ENCODE peak calls at places on chromosomes 12 and 14, in six cellular contexts. S, A, M, G, O and F are unnamed samples.
A peak's percentile ranks its signal among the peaks of the same experiment; 100 is the strongest.

GRCh38 chr12:93079976-93080375 is 150.9 kb upstream of the EEA1 start:
- DNase-seq in A (no peak), S (no peak), G (no peak), M (no peak), O (no peak), F (no peak)

GRCh38 chr12:76346798-76347420 is 1.3 kb downstream of the BBS10 start:
- DNase-seq in M (no peak), S (peak; percentile 75), G (no peak), O (peak; percentile 70), A (peak; percentile 36), F (no peak)

GRCh38 chr12:105294164-105294563 is 36.3 kb upstream of the C12orf75 start:
- DNase-seq in A (no peak), M (no peak), S (no peak), G (no peak), O (no peak), F (no peak)

GRCh38 chr14:23148596-23149249 is 29.7 kb upstream of the CEBPE start:
- DNase-seq in S (no peak), M (no peak), A (no peak), G (no peak), O (peak; percentile 38), F (no peak)

GRCh38 chr12:75954076-75954475 is 77.5 kb downstream of the PHLDA1 start:
- DNase-seq in A (peak; percentile 11), M (no peak), G (no peak), O (peak; percentile 98), S (no peak), F (no peak)

GRCh38 chr14:89401241-89401640 is 15.8 kb downstream of the FOXN3 start:
- DNase-seq in G (no peak), A (no peak), M (no peak), O (no peak), S (no peak), F (peak; percentile 22)

GRCh38 chr12:65389436-65389835 is 111.0 kb downstream of the MSRB3 start:
- DNase-seq in S (no peak), A (no peak), G (no peak), M (no peak), O (no peak), F (no peak)

GRCh38 chr12:26953447-26953846 is 15.2 kb downstream of the FGFR1OP2 start:
- DNase-seq in A (no peak), M (no peak), G (no peak), O (peak; percentile 16), S (no peak), F (no peak)

GRCh38 chr12:79858518-79858917 is 76.4 kb downstream of the PPP1R12A start:
- DNase-seq in S (no peak), G (no peak), M (no peak), O (peak; percentile 35), A (no peak), F (no peak)

GRCh38 chr14:101359221-101360044 is 201.9 kb upstream of the DIO3 start:
- DNase-seq in G (peak; percentile 84), O (peak; percentile 22), A (no peak), S (no peak), M (no peak), F (no peak)

GRCh38 chr14:30193791-30194407 is 266.3 kb upstream of the PRKD1 start:
- DNase-seq in S (no peak), O (peak; percentile 93), A (no peak), G (no peak), M (no peak), F (no peak)

GRCh38 chr14:38992067-38992835 is 110.8 kb downstream of the SEC23A start:
- DNase-seq in G (no peak), M (no peak), S (no peak), A (no peak), O (peak; percentile 11), F (no peak)

GRCh38 chr12:38983117-38983571 is 77.8 kb upstream of the CPNE8 start:
- DNase-seq in A (no peak), S (no peak), O (no peak), M (no peak), G (no peak), F (no peak)

GRCh38 chr12:120677765-120678473 is 9.0 kb upstream of the MLEC start:
- DNase-seq in A (peak; percentile 60), G (no peak), M (no peak), S (peak; percentile 59), O (peak; percentile 13), F (no peak)

GRCh38 chr12:128323526-128323925 is 56.6 kb downstream of the TMEM132C start:
- DNase-seq in A (no peak), S (no peak), M (no peak), G (no peak), O (no peak), F (no peak)

GRCh38 chr12:117343296-117343695 is 18.1 kb downstream of the NOS1 start:
- DNase-seq in M (no peak), A (peak; percentile 83), O (no peak), G (no peak), S (no peak), F (no peak)

DNA sequence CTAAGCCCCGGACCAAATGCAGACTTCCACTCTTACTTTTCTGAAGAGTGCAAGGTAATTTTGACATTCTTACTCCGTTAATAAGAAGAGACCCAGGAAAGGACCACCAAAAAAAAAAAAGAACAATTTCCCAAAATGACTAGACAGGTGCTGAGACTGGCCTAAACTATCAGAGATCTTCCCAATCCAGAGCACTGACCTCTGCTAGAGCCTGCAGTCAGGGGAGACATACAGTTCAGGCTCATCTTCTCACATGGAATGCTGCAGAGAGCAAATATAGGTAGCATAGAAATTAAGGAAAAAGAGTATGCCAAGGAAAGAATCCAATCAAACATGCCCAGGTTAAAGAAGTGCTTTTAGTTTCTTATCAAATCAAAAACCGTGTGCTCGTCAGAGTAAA is 148.9 kb upstream of the SLCO1C1 start:
- DNase-seq in S (no peak), G (no peak), M (no peak), A (no peak), O (no peak), F (no peak)
- H3K27ac ChIP-seq in S (no peak overlapping the region), G (no peak overlapping the region), M (no peak overlapping the region), A (no peak overlapping the region), O (no peak overlapping the region), F (no peak overlapping the region)

DNA sequence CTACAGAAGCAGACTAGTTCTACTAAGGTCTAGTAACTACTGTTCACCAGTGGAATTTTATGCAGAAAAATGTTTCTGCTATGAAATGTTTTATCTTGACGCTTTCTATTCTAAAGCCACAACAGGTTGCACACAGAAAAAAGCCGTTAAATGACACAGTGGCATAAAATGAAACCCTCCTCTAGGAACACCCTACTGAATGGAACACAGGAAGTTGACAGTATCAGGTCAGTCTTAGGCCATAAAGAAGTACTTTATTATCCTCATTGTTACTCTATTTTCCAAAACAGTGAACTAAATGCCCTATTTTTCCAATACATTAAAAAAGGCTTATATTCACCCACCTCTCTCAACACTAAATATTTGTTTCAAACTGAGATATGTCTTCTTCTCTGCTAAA is 21.9 kb downstream of the EPS8 start:
- DNase-seq in S (no peak), G (no peak), M (no peak), A (no peak), O (no peak), F (no peak)
- H3K27ac ChIP-seq in S (no peak overlapping the region), G (no peak overlapping the region), M (no peak overlapping the region), A (no peak overlapping the region), O (no peak overlapping the region), F (no peak overlapping the region)

GRCh38 chr12:2265461-2266167 is 212.8 kb downstream of the CACNA1C start:
- DNase-seq in G (peak; percentile 41), O (peak; percentile 77), A (no peak), M (no peak), S (no peak), F (peak; percentile 19)

GRCh38 chr12:2270846-2271245 is 218.1 kb downstream of the CACNA1C start:
- DNase-seq in M (no peak), A (no peak), S (no peak), G (peak; percentile 42), O (no peak), F (no peak)

GRCh38 chr12:2266666-2267623 is 214.2 kb downstream of the CACNA1C start:
- DNase-seq in O (no peak), A (no peak), M (no peak), S (no peak), G (no peak), F (peak; percentile 35)

GRCh38 chr12:2268478-2269286 is 215.9 kb downstream of the CACNA1C start:
- DNase-seq in A (no peak), M (no peak), S (no peak), O (peak; percentile 95), G (peak; percentile 71), F (no peak)

DNA sequence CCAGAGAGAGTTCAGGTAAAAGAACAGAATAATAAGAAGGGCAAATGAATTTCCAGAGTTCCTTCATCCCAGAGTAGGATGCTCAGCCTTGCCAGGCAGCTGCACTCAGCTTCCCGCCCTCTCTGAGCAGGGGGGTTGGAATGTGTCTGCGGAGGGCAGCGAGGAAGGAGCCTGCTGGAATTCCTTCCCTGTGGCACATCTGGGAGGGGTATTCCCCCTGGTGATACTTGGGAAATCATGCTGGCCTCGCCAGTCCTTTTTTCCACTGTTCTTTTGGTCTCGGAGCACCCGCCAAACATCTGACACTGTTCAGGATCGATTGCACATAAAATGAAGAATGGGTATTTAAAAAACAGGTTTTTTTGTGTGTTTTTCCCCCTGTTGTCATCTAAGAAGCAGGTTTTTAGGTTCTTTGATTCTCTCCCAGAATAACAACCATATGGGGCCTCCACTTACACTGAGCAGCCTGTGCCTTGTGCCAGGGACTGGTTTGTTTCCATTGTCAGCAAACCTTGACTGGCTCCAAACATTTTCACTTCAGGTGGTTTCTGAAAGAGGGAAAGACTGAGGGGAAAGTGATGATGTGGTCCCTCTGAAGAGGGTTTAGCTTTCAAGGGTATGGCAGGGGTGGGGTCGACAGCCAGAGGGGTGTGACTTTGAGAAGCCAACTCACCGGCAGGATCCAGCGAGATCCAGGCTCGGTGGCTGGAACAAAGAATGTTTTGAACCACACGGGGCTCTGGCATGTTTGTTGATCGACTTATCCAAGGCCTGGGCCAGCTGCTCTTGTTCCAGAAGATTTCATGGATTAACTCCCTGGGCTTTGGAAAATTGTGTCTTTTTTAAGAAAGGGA is 215.1 kb downstream of the CACNA1C start:
- DNase-seq in G (peak; percentile 84), A (no peak), O (peak; percentile 88), M (no peak), S (no peak), F (peak; percentile 29)
- H3K27ac ChIP-seq in G (peak overlapping the region; percentile 66), A (no peak overlapping the region), O (peak overlapping the region; percentile 80), M (no peak overlapping the region), S (no peak overlapping the region), F (peak overlapping the region; percentile 2)

GRCh38 chr14:97058071-97058470 is 260.9 kb downstream of the VRK1 start:
- DNase-seq in M (no peak), G (no peak), O (no peak), S (no peak), A (no peak), F (no peak)

GRCh38 chr14:97052001-97052400 is 254.8 kb downstream of the VRK1 start:
- DNase-seq in M (no peak), A (no peak), O (no peak), S (no peak), G (no peak), F (no peak)

GRCh38 chr14:97056086-97056485 is 258.9 kb downstream of the VRK1 start:
- DNase-seq in S (no peak), A (peak; percentile 51), G (no peak), M (no peak), O (no peak), F (no peak)

GRCh38 chr14:97057238-97057637 is 260.1 kb downstream of the VRK1 start:
- DNase-seq in A (no peak), S (no peak), M (no peak), O (no peak), G (no peak), F (no peak)

DNA sequence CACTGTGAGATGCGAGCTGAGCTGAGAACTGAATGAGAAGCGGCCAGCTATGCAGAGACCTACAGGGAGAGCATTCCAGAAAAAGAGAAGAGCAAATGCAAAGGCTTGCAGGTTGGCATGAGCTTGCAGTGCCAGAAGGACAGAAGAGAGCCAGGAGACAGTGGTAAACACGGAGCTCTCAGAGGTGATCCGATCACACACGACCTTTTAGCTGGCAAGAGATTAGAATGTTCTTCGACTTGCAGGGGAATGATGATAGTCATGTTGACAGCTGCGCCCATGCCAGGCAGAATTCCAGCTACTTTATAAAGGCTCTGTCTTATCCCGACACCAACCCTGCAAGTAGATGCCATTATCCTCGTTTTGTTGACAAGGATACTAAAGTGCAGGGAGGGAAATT is 256.8 kb downstream of the VRK1 start:
- DNase-seq in A (no peak), O (no peak), M (no peak), G (no peak), S (no peak), F (no peak)
- H3K27ac ChIP-seq in A (no peak overlapping the region), O (no peak overlapping the region), M (no peak overlapping the region), G (no peak overlapping the region), S (no peak overlapping the region), F (no peak overlapping the region)